ENCODE peak calls at places on chromosomes 6 and 20, in five cellular contexts. Y, R, X, K and I are unnamed samples. For H3K79me2, the result is how much of the 10 kb centered on the place peaks cover.

GRCh38 chr20:38604873-38605303 is 3.3 kb downstream of the ARHGAP40 start:
- DNase-seq in Y (peak), R (peak), X (no peak), K (peak), I (no peak)

GRCh38 chr6:162258647-162259046 is 468.9 kb downstream of the PRKN start:
- DNase-seq in Y (no peak), R (no peak), X (no peak), K (no peak), I (no peak)

GRCh38 chr6:27684264-27685211 is 211.6 kb upstream of the ZNF184 start:
- DNase-seq in Y (peak), R (peak), X (peak), K (peak), I (peak)

GRCh38 chr6:52157301-52157930 is 28.8 kb upstream of the IL17A start:
- DNase-seq in Y (no peak), R (peak), X (no peak), K (no peak), I (no peak)

GRCh38 chr20:35318502-35319157 is 26.4 kb upstream of the FAM83C start:
- DNase-seq in Y (peak), R (peak), X (no peak), K (peak), I (no peak)

GRCh38 chr6:136235233-136235564 is 14.9 kb downstream of the MTFR2 start:
- DNase-seq in Y (peak), R (peak), X (no peak), K (no peak), I (no peak)

GRCh38 chr6:142485256-142485655 is 183.4 kb downstream of the ADGRG6 start:
- DNase-seq in Y (peak), R (peak), X (no peak), K (no peak), I (no peak)

GRCh38 chr6:4819706-4820283 is 43.6 kb downstream of the CDYL start:
- DNase-seq in Y (peak), R (peak), X (no peak), K (peak), I (no peak)

GRCh38 chr6:13487122-13488014 is at the start of gene GFOD1:
- DNase-seq in Y (peak), R (peak), X (peak), K (peak), I (peak)

GRCh38 chr6:13098808-13099570 is 229.3 kb downstream of the TBC1D7 start:
- DNase-seq in Y (no peak), R (peak), X (no peak), K (no peak), I (no peak)

GRCh38 chr20:15091417-15092017 is 754.1 kb upstream of the FLRT3 start:
- DNase-seq in Y (no peak), R (no peak), X (no peak), K (no peak), I (no peak)

GRCh38 chr6:84752118-84752850 is 12.1 kb downstream of the TBX18 start:
- DNase-seq in Y (no peak), R (no peak), X (no peak), K (peak), I (no peak)

GRCh38 chr20:47950103-47950502 is 164.8 kb upstream of the SULF2 start:
- DNase-seq in Y (peak), R (peak), X (peak), K (peak), I (no peak)

DNA sequence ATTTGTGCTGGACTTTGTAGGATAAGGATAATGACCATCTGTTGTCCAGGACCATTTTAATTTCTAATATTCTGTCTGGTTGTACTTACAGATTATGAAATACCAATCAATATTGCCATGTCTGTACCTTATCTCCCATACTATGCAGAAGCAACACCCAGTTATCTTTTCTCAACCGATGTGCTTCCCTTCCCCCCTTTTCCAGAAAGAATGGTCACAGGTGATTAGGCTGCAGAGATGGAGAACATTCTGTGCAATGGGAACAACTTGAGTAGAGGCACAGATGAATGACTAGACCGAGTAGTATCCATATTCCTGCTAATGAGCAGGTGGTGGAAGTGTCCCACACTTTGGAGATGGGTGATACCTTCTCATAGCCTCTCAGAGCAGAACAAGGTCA is 10.5 kb downstream of the RALY start:
- DNase-seq in Y (no peak), R (no peak), X (peak), K (no peak), I (no peak)
- H3K79me2 ChIP-seq in Y (half or more), R (half or more), X (half or more), K (half or more), I (under half)

GRCh38 chr20:61904456-61904855 is 161.2 kb downstream of the TAF4 start:
- DNase-seq in Y (no peak), R (no peak), X (no peak), K (no peak), I (no peak)
- H3K79me2 ChIP-seq in Y (under half), R (under half), X (under half), K (under half), I (under half)

GRCh38 chr6:118639054-118639964 is 12.1 kb downstream of the CEP85L start:
- DNase-seq in Y (no peak), R (no peak), X (no peak), K (no peak), I (no peak)
- H3K79me2 ChIP-seq in Y (half or more), R (half or more), X (half or more), K (under half), I (under half)

DNA sequence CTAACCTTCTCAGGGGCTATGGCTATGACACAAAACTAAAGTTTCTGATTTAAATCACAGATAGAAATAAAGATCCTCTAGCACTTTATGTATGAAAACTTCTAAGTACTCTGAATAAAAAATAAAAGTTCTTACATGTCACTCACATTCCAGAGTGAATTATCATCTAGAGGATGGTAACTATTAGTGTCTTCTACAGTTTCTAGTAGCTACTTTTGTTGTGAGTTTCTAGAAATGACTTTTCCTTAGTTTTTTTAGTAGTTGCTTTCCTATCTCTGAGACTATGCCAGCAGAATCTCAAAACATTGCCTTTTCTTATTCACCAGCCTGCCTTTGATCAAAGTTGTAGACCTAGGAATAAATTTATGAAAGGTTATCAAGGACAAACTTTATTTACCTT is 10.1 kb downstream of the ZNF318 start:
- DNase-seq in Y (no peak), R (no peak), X (no peak), K (no peak), I (no peak)
- H3K79me2 ChIP-seq in Y (under half), R (under half), X (under half), K (under half), I (under half)

GRCh38 chr6:159127701-159128100 is 41.5 kb upstream of the FNDC1 start:
- DNase-seq in Y (no peak), R (no peak), X (no peak), K (no peak), I (no peak)

GRCh38 chr6:159132664-159133063 is 36.5 kb upstream of the FNDC1 start:
- DNase-seq in Y (no peak), R (no peak), X (no peak), K (no peak), I (no peak)

GRCh38 chr6:159128978-159129377 is 40.2 kb upstream of the FNDC1 start:
- DNase-seq in Y (no peak), R (no peak), X (no peak), K (no peak), I (no peak)

GRCh38 chr6:159131709-159132108 is 37.5 kb upstream of the FNDC1 start:
- DNase-seq in Y (no peak), R (no peak), X (no peak), K (no peak), I (no peak)

GRCh38 chr6:159130846-159131245 is 38.4 kb upstream of the FNDC1 start:
- DNase-seq in Y (no peak), R (no peak), X (no peak), K (no peak), I (no peak)
- H3K79me2 ChIP-seq in Y (under half), R (under half), X (under half), K (under half), I (under half)

GRCh38 chr6:56838965-56839364 is 115.9 kb upstream of the BEND6 start:
- DNase-seq in Y (no peak), R (no peak), X (no peak), K (no peak), I (no peak)
- H3K79me2 ChIP-seq in Y (half or more), R (half or more), X (under half), K (half or more), I (under half)

GRCh38 chr6:148776321-148776966 is 29.6 kb downstream of the UST start:
- DNase-seq in Y (peak), R (peak), X (no peak), K (no peak), I (no peak)

GRCh38 chr6:148780918-148781436 is 34.1 kb downstream of the UST start:
- DNase-seq in Y (no peak), R (no peak), X (no peak), K (no peak), I (no peak)

DNA sequence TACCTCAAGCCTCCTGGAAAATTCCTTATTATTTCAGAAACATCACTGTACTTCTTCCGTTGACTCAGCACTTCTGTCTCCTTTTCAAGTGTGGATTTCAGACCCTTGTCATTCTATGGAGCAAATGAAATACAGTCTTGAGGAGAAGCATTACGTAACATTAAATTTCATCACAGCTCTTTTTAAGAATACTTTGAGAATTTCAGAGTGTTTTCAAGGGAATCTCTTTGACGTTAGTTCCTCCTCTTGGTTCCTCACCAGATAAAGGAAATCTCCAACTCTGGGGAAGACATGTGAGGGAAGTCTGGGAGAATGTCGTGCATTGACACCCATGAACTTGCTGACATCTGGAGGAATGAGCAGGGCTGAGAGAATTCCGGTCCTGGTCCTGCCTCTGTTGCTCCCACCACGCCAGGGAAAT is 32.3 kb downstream of the UST start:
- DNase-seq in Y (no peak), R (no peak), X (no peak), K (no peak), I (no peak)
- H3K79me2 ChIP-seq in Y (under half), R (under half), X (under half), K (under half), I (under half)